ENCODE peak calls at places on chromosomes 5 and 9, in five cellular contexts. W is effector memory CD4-positive, alpha-beta T cell; E is right atrium auricular region; Q is lower lobe of right lung; G is GM23248. O is an unnamed sample.

GRCh38 chr5:92704590-92704989 is 876.4 kb downstream of the NR2F1-AS1 start:
- DNase-seq in G (peak), Q (no peak), E (no peak), W (no peak), O (no peak)

GRCh38 chr5:147613359-147613758 is 103.5 kb upstream of the DPYSL3 start:
- DNase-seq in W (no peak), E (no peak), Q (no peak), G (peak), O (no peak)

GRCh38 chr5:159866093-159866492 is 50.2 kb upstream of the ADRA1B start:
- DNase-seq in E (no peak), G (no peak), W (no peak), Q (no peak), O (no peak)

GRCh38 chr5:43401827-43402226 is 10.4 kb downstream of the CCL28 start:
- DNase-seq in W (no peak), Q (no peak), E (no peak), G (peak), O (no peak)

GRCh38 chr5:173853370-173854131 is 34.6 kb upstream of the CPEB4 start:
- DNase-seq in W (no peak), G (peak), E (no peak), Q (no peak), O (no peak)

GRCh38 chr5:72938206-72938605 is 17.6 kb upstream of the FCHO2 start:
- DNase-seq in G (no peak), E (no peak), Q (no peak), W (no peak), O (no peak)

GRCh38 chr5:82599692-82600091 is 321.5 kb upstream of the RPS23 start:
- DNase-seq in W (no peak), Q (no peak), G (no peak), E (no peak), O (no peak)

GRCh38 chr5:39273314-39273954 is 54.1 kb upstream of the FYB1 start:
- DNase-seq in G (no peak), E (no peak), W (no peak), Q (no peak), O (no peak)

GRCh38 chr9:23829580-23830458 is 3.8 kb upstream of the ELAVL2 start:
- DNase-seq in E (no peak), G (peak), W (no peak), Q (no peak), O (no peak)

GRCh38 chr9:134489621-134490380 is 151.8 kb upstream of the COL5A1 start:
- DNase-seq in G (no peak), E (no peak), W (no peak), Q (no peak), O (no peak)

GRCh38 chr5:75716715-75717081 is 539 bp downstream of the POC5 start:
- DNase-seq in W (no peak), G (no peak), Q (peak), E (no peak), O (no peak)

GRCh38 chr5:177066227-177066626 is 20.5 kb upstream of the FGFR4 start:
- DNase-seq in W (no peak), E (no peak), Q (no peak), G (peak), O (no peak)

GRCh38 chr5:177067491-177067890 is 19.2 kb upstream of the FGFR4 start:
- DNase-seq in G (peak), W (no peak), Q (no peak), E (no peak), O (no peak)

GRCh38 chr5:177065480-177065879 is 21.2 kb upstream of the FGFR4 start:
- DNase-seq in G (no peak), Q (no peak), E (no peak), W (no peak), O (no peak)

GRCh38 chr5:177071671-177072385 is 14.9 kb upstream of the FGFR4 start:
- DNase-seq in W (peak), Q (no peak), E (peak), G (peak), O (no peak)

DNA sequence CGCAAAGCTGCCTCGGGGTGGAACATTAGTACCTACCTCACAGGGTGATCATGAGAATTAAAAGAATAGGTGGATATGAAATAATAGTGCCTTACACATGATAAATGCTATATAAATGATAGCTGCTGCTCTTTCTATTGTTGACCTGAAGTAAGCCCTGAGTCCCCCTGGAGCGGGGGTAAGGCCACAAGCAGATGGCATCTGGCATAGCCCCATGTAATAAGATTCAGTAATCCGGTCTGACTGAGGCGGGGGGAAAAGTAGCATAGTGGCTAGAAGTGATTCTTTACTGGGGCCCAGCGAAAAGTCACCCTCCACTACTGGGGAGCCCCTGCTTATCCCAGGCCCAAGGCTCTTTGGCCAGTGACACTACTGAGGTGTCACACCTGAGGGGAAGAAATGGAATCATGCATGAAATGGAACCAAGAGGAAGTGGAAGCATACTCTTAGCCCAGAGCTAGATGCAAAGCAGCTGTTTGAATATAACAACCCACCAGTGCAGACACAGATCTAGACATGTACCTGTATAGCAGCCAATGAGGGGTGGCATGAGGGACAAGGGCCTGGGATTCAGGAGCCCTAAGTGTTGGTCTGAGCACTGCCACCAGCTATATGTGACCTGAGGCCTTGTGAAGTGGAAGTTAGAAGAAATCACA is 16.1 kb upstream of the FGFR4 start:
- DNase-seq in G (no peak), W (no peak), Q (no peak), E (no peak), O (no peak)
- H3K27ac ChIP-seq in G (peak), W (no peak), Q (no peak), E (no peak), O (no peak)

GRCh38 chr9:106892632-106893031 is 29.7 kb downstream of the ZNF462 start:
- DNase-seq in Q (peak), E (no peak), G (peak), W (no peak), O (peak)
- H3K4me3 ChIP-seq in Q (no peak), E (no peak), G (peak), W (no peak), O (no peak)

DNA sequence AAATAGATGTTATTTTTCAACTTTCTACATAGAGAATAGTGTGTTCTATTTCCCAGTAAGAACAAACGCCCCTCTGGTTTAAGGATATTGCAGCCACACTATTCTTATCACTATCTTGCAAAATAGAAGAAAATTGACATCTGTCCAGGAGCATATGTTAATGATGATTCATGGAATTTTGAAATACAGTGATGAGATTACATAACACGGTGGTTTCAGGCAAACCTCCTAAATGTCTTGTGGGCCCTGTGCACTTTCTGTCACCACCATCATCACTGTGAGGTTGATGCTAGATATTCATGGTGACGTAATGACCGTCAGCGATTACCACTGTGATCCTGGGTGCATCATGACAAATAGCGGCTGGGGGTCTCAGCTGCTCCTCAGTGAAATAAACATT is 48.1 kb downstream of the CFAP90 start:
- DNase-seq in W (no peak), Q (no peak), G (peak), E (no peak), O (no peak)
- H3K27ac ChIP-seq in W (no peak), Q (no peak), G (no peak), E (no peak), O (no peak)

DNA sequence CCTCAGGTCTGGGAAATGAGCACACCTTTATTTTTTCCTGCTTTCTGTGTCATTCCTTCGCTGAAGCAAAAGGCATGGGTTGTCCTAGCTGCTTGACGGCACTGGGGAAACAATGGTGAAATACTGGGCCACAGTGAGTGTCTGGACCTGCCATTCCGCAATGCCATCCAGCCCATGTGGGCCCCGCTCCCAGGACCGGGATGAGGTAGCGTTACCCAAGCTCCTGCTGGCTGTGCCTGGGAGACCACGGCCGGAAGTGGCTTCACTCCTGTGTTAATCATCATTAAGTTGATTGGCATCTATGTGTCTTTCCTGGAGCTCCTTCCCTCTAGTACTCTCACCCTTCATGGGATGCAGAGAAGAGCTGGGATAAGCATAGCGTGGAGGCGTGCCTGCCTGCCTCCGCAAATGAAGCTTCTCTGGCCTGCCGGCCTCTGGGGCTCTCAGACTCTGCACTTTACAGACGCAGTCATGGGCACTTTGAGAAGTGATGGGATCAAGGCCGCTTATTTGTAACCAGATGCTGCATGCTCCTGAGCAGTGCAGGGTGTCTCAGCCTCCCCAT is 16.5 kb upstream of the SMIM32 start:
- DNase-seq in W (no peak), Q (no peak), E (no peak), G (no peak), O (no peak)
- H3K4me3 ChIP-seq in W (no peak), Q (no peak), E (no peak), G (no peak), O (no peak)

O was measured in coronary artery.